ENCODE peak calls at places on chromosomes 7 and 10, in nine cellular contexts. S is astrocyte, T is upper lobe of right lung, J is cardiac muscle cell, L is ovary, D is GM23338, W is heart right ventricle, U is psoas muscle, R is fibroblast of lung. E is an unnamed sample.

GRCh38 chr10:47454294-47455058 is 29.4 kb downstream of the ANXA8 start:
- DNase-seq in W (no peak), U (no peak), L (no peak), D (no peak), R (no peak), T (no peak), S (no peak), J (no peak), E (no peak)

GRCh38 chr7:87225696-87226095 is 6.2 kb upstream of the TMEM243 start:
- DNase-seq in W (no peak), J (no peak), S (peak), L (no peak), T (no peak), D (peak), U (no peak), R (peak), E (peak)

GRCh38 chr10:80459047-80459865 is 5.1 kb downstream of the TSPAN14 start:
- DNase-seq in D (peak), U (peak), W (peak), L (no peak), R (peak), T (peak), S (peak), J (no peak), E (no peak)

GRCh38 chr7:115340828-115341227 is 418.9 kb downstream of the MDFIC start:
- DNase-seq in J (no peak), L (no peak), R (peak), U (no peak), T (no peak), W (no peak), D (peak), S (peak), E (peak)

GRCh38 chr7:2775376-2775775 is 68.7 kb downstream of the GNA12 start:
- DNase-seq in J (no peak), D (no peak), S (no peak), T (no peak), R (no peak), U (no peak), W (no peak), L (no peak), E (no peak)

GRCh38 chr7:149620961-149621360 is 123.4 kb upstream of the ZNF746 start:
- DNase-seq in T (no peak), S (no peak), U (no peak), W (no peak), D (no peak), L (no peak), J (no peak), R (no peak), E (no peak)

GRCh38 chr7:2730846-2731770 is 43.1 kb downstream of the AMZ1 start:
- DNase-seq in T (no peak), D (no peak), U (peak), W (no peak), R (no peak), S (no peak), L (peak), J (no peak), E (no peak)

GRCh38 chr10:114489521-114490310 is 85.4 kb upstream of the AFAP1L2 start:
- DNase-seq in D (peak), T (no peak), U (no peak), R (no peak), W (no peak), S (no peak), L (no peak), J (no peak), E (no peak)

GRCh38 chr7:100699018-100699417 is 5.0 kb upstream of the GIGYF1 start:
- DNase-seq in J (no peak), L (no peak), U (no peak), T (no peak), R (no peak), S (no peak), D (no peak), W (no peak), E (no peak)

GRCh38 chr7:42907316-42907715 is 4.6 kb downstream of the C7orf25 start:
- DNase-seq in D (no peak), R (no peak), T (no peak), S (peak), J (no peak), W (no peak), U (no peak), L (no peak), E (no peak)

GRCh38 chr7:12031638-12032037 is 179.5 kb upstream of the TMEM106B start:
- DNase-seq in L (no peak), W (no peak), U (no peak), T (no peak), S (peak), R (peak), J (no peak), D (peak), E (peak)

GRCh38 chr7:75716992-75717626 is 21.6 kb downstream of the HIP1 start:
- DNase-seq in D (no peak), J (no peak), U (no peak), S (peak), R (peak), W (no peak), L (no peak), T (no peak), E (peak)

GRCh38 chr7:75715864-75716263 is 22.9 kb downstream of the HIP1 start:
- DNase-seq in D (no peak), U (no peak), W (no peak), L (no peak), T (no peak), S (no peak), J (no peak), R (no peak), E (no peak)

GRCh38 chr7:75711076-75711475 is 27.7 kb downstream of the HIP1 start:
- DNase-seq in L (no peak), J (no peak), D (no peak), S (no peak), T (no peak), W (no peak), U (no peak), R (no peak), E (no peak)

GRCh38 chr7:75712517-75713361 is 26.0 kb downstream of the HIP1 start:
- DNase-seq in S (no peak), W (no peak), L (no peak), J (no peak), T (no peak), D (no peak), U (no peak), R (no peak), E (no peak)

GRCh38 chr7:75711634-75712494 is 26.9 kb downstream of the HIP1 start:
- DNase-seq in T (no peak), S (peak), D (no peak), W (no peak), U (no peak), J (peak), L (no peak), R (peak), E (peak)
- H3K27ac ChIP-seq in T (peak), S (peak), D (peak), W (peak), U (peak), J (peak), L (no peak), R (peak), E (no peak)

GRCh38 chr10:27355918-27356573 is 115.4 kb upstream of the ACBD5 start:
- DNase-seq in D (peak), S (no peak), U (no peak), R (no peak), T (no peak), W (no peak), L (no peak), J (no peak), E (no peak)
- TF ChIP-seq CTCF in D (peak), S (no peak), U (no peak), R (no peak), T (no peak), W (no peak), L (no peak), J (no peak), E (peak)

GRCh38 chr7:128743112-128743772 is 4.1 kb downstream of the CALU start:
- DNase-seq in S (peak), R (no peak), J (no peak), W (no peak), D (no peak), L (no peak), T (no peak), U (no peak), E (peak)
- H3K27ac ChIP-seq in S (peak), R (peak), J (no peak), W (no peak), D (no peak), L (no peak), T (peak), U (no peak), E (peak)

GRCh38 chr10:119393019-119393418 is 149.5 kb downstream of the RGS10 start:
- DNase-seq in L (no peak), J (no peak), U (no peak), S (no peak), D (no peak), W (no peak), R (no peak), T (no peak), E (no peak)

GRCh38 chr10:119391430-119392313 is 150.8 kb downstream of the RGS10 start:
- DNase-seq in D (no peak), S (no peak), R (peak), J (no peak), W (no peak), L (no peak), U (no peak), T (no peak), E (no peak)

GRCh38 chr10:119394657-119395286 is 147.7 kb downstream of the RGS10 start:
- DNase-seq in L (no peak), D (no peak), R (no peak), T (no peak), W (no peak), J (no peak), S (no peak), U (no peak), E (no peak)

GRCh38 chr10:119393845-119394244 is 148.7 kb downstream of the RGS10 start:
- DNase-seq in D (no peak), T (no peak), R (no peak), U (no peak), W (no peak), L (no peak), S (no peak), J (no peak), E (no peak)

DNA sequence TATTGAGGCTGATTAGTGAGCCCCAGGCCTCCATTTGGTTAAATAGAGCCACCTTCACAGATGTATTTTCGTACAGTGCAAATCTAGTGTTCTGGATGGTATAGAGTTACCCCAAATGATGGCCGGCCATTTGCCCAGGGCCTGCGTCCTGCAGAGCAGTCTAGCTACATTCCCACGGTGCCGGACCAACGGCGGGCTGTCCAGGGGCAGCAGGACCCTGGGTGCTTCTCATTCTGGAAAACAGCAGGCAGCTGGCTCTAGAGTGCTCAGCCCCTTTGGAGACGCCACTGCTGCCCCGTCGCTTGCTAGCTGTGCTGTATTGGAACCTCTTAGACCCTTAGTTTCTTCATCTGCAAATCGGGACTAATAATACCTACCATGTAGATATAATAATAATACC is 149.1 kb downstream of the RGS10 start:
- DNase-seq in L (no peak), U (no peak), J (no peak), W (no peak), R (no peak), D (no peak), T (no peak), S (no peak), E (no peak)
- TF ChIP-seq CTCF in L (no peak), U (no peak), J (no peak), W (no peak), R (no peak), D (no peak), T (no peak), S (no peak), E (no peak)

GRCh38 chr10:127013696-127014095 is 108.5 kb downstream of the DOCK1 start:
- DNase-seq in J (no peak), S (no peak), L (no peak), D (no peak), U (no peak), T (no peak), W (no peak), R (no peak), E (no peak)
- H3K27ac ChIP-seq in J (peak), S (no peak), L (no peak), D (no peak), U (no peak), T (no peak), W (no peak), R (no peak), E (no peak)

DNA sequence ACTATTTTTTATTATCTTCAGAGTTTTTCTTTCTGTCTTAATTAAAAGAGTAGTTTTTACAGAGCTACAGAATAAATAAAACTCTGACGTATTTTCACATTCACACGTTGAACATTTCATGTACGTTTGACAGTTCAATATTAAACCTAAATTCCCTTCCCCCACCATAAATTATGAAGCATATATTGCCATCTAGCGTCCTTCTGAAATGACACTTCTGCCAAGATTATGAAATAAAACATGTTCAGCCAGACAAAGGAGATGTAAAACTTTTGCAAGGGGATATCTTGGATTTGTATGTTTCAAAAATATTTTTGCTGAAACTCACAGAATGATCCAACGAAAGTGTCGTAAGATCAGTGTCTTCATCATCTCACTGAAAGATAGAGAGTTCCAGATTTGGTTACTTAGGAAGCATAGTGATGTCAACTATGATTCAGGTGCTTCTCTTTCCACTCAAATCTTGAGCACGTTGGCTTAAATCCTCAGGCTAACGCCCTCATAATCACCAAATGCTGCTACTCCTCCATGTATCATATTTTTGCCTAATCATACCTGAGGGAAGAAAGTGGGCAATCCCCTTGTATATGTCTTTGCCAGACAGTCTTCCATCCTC is 904.3 kb downstream of the XPNPEP1 start:
- DNase-seq in U (no peak), T (no peak), L (no peak), R (peak), W (no peak), J (no peak), D (no peak), S (no peak), E (no peak)
- TF ChIP-seq CTCF in U (no peak), T (peak), L (no peak), R (peak), W (peak), J (no peak), D (no peak), S (no peak), E (peak)

GRCh38 chr10:69845574-69846251 is 44.0 kb downstream of the COL13A1 start:
- DNase-seq in L (no peak), D (no peak), R (no peak), S (no peak), T (no peak), W (peak), U (peak), J (peak), E (no peak)

GRCh38 chr10:69847883-69848282 is 46.2 kb downstream of the COL13A1 start:
- DNase-seq in S (no peak), D (no peak), J (no peak), W (no peak), T (no peak), R (no peak), L (no peak), U (no peak), E (no peak)

GRCh38 chr10:69844698-69845097 is 43.0 kb downstream of the COL13A1 start:
- DNase-seq in T (no peak), S (no peak), U (peak), W (no peak), R (no peak), L (no peak), D (no peak), J (no peak), E (no peak)

GRCh38 chr10:69847458-69847857 is 45.8 kb downstream of the COL13A1 start:
- DNase-seq in J (no peak), S (no peak), W (no peak), D (no peak), L (no peak), R (no peak), T (no peak), U (no peak), E (no peak)

DNA sequence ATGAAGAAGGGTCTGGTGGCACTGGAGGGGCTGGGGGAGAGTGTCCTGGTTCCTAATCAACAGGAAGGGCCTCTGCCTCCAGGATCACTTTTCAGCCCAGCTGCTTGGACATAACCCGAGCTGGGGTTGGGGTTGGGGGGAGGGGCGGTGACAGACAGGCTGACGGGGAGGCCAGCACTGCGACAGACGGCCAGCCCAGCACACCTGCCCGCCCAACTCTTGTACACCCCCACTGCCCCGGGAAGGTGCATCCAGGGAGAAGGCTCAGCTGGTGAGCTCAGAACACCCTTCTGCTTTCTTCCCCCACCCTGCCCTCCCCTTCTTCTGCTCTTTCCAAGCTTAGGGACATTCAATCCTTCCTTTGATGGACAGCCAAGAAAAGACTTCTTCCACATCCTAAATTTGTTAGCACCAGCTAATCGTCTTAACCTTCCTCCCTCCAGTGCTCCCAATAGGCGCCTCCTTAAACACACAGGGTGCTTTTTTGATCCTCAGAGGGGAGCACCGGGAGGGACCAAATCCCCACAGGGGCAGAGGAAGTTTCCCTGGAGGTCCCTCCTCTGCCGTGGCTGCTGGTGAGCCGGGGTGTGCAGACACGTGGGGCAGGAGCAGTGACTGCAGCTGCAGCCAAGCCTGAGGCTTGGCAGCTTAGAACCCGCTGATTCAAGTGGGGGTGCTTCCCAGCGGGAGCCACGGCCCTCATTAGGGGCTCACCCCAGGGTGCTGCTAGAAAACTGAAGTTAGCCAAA is 44.7 kb downstream of the COL13A1 start:
- DNase-seq in W (no peak), D (no peak), T (no peak), R (no peak), U (peak), J (no peak), L (no peak), S (no peak), E (no peak)
- H3K27ac ChIP-seq in W (no peak), D (no peak), T (no peak), R (no peak), U (peak), J (peak), L (no peak), S (no peak), E (no peak)